ENCODE peak calls at places on chromosomes 1 and 21, in six cellular contexts. One of them, this sample, is unnamed.

GRCh38 chr1:38611661-38612211 is 247.8 kb downstream of the RRAGC start:
- DNase-seq in activated CD4-positive, alpha-beta T cell treated with anti-CD3 and anti-CD28 coated beads, Interleukin-2, amount 50 U/mL, for 1 hour: no peak
- DNase-seq in ovary: no peak
- DNase-seq in astrocyte of the spinal cord: no peak
- DNase-seq in stimulated activated CD4-positive, alpha-beta T cell treated with anti-CD3 and anti-CD28 coated beads, TNF-alpha, amount 100 ng/mL, for 48 hours: no peak
- DNase-seq in NCI-H1092 treated with DMSO at 0.1 percent for 48 hours: no peak
- DNase-seq in this sample: no peak

GRCh38 chr21:42674351-42674940 is 21.0 kb downstream of the PDE9A start:
- DNase-seq in astrocyte of the spinal cord: no peak
- DNase-seq in stimulated activated CD4-positive, alpha-beta T cell treated with anti-CD3 and anti-CD28 coated beads, TNF-alpha, amount 100 ng/mL, for 48 hours: no peak
- DNase-seq in ovary: peak
- DNase-seq in NCI-H1092 treated with DMSO at 0.1 percent for 48 hours: peak
- DNase-seq in activated CD4-positive, alpha-beta T cell treated with anti-CD3 and anti-CD28 coated beads, Interleukin-2, amount 50 U/mL, for 1 hour: no peak
- DNase-seq in this sample: no peak

GRCh38 chr1:2331200-2331544 is 60.2 kb downstream of the MORN1 start:
- DNase-seq in stimulated activated CD4-positive, alpha-beta T cell treated with anti-CD3 and anti-CD28 coated beads, TNF-alpha, amount 100 ng/mL, for 48 hours: no peak
- DNase-seq in activated CD4-positive, alpha-beta T cell treated with anti-CD3 and anti-CD28 coated beads, Interleukin-2, amount 50 U/mL, for 1 hour: no peak
- DNase-seq in ovary: no peak
- DNase-seq in astrocyte of the spinal cord: no peak
- DNase-seq in NCI-H1092 treated with DMSO at 0.1 percent for 48 hours: no peak
- DNase-seq in this sample: no peak

GRCh38 chr1:98030483-98030882 is 109.6 kb upstream of the DPYD start:
- DNase-seq in NCI-H1092 treated with DMSO at 0.1 percent for 48 hours: no peak
- DNase-seq in astrocyte of the spinal cord: peak
- DNase-seq in activated CD4-positive, alpha-beta T cell treated with anti-CD3 and anti-CD28 coated beads, Interleukin-2, amount 50 U/mL, for 1 hour: no peak
- DNase-seq in ovary: no peak
- DNase-seq in stimulated activated CD4-positive, alpha-beta T cell treated with anti-CD3 and anti-CD28 coated beads, TNF-alpha, amount 100 ng/mL, for 48 hours: no peak
- DNase-seq in this sample: no peak

GRCh38 chr1:1680031-1680911 is 12.3 kb downstream of the SLC35E2B start:
- DNase-seq in activated CD4-positive, alpha-beta T cell treated with anti-CD3 and anti-CD28 coated beads, Interleukin-2, amount 50 U/mL, for 1 hour: no peak
- DNase-seq in ovary: peak
- DNase-seq in astrocyte of the spinal cord: no peak
- DNase-seq in stimulated activated CD4-positive, alpha-beta T cell treated with anti-CD3 and anti-CD28 coated beads, TNF-alpha, amount 100 ng/mL, for 48 hours: no peak
- DNase-seq in NCI-H1092 treated with DMSO at 0.1 percent for 48 hours: no peak
- DNase-seq in this sample: no peak

GRCh38 chr1:89739013-89739843 is 81.6 kb upstream of the LRRC8D start:
- DNase-seq in stimulated activated CD4-positive, alpha-beta T cell treated with anti-CD3 and anti-CD28 coated beads, TNF-alpha, amount 100 ng/mL, for 48 hours: peak
- DNase-seq in astrocyte of the spinal cord: peak
- DNase-seq in ovary: no peak
- DNase-seq in NCI-H1092 treated with DMSO at 0.1 percent for 48 hours: no peak
- DNase-seq in activated CD4-positive, alpha-beta T cell treated with anti-CD3 and anti-CD28 coated beads, Interleukin-2, amount 50 U/mL, for 1 hour: peak
- DNase-seq in this sample: no peak

GRCh38 chr1:41662061-41662655 is 177.7 kb upstream of the EDN2 start:
- DNase-seq in stimulated activated CD4-positive, alpha-beta T cell treated with anti-CD3 and anti-CD28 coated beads, TNF-alpha, amount 100 ng/mL, for 48 hours: peak
- DNase-seq in ovary: peak
- DNase-seq in activated CD4-positive, alpha-beta T cell treated with anti-CD3 and anti-CD28 coated beads, Interleukin-2, amount 50 U/mL, for 1 hour: peak
- DNase-seq in NCI-H1092 treated with DMSO at 0.1 percent for 48 hours: peak
- DNase-seq in astrocyte of the spinal cord: peak
- DNase-seq in this sample: peak

GRCh38 chr1:19643602-19644419 is at the start of gene NBL1:
- DNase-seq in ovary: peak
- DNase-seq in NCI-H1092 treated with DMSO at 0.1 percent for 48 hours: no peak
- DNase-seq in astrocyte of the spinal cord: peak
- DNase-seq in activated CD4-positive, alpha-beta T cell treated with anti-CD3 and anti-CD28 coated beads, Interleukin-2, amount 50 U/mL, for 1 hour: peak
- DNase-seq in stimulated activated CD4-positive, alpha-beta T cell treated with anti-CD3 and anti-CD28 coated beads, TNF-alpha, amount 100 ng/mL, for 48 hours: no peak
- DNase-seq in this sample: peak

GRCh38 chr1:117096871-117097842 is 24.4 kb downstream of the TRIM45 start:
- DNase-seq in activated CD4-positive, alpha-beta T cell treated with anti-CD3 and anti-CD28 coated beads, Interleukin-2, amount 50 U/mL, for 1 hour: no peak
- DNase-seq in NCI-H1092 treated with DMSO at 0.1 percent for 48 hours: no peak
- DNase-seq in astrocyte of the spinal cord: peak
- DNase-seq in stimulated activated CD4-positive, alpha-beta T cell treated with anti-CD3 and anti-CD28 coated beads, TNF-alpha, amount 100 ng/mL, for 48 hours: no peak
- DNase-seq in ovary: no peak
- DNase-seq in this sample: no peak

GRCh38 chr1:48026275-48026674 is 29.1 kb upstream of the TRABD2B start:
- DNase-seq in astrocyte of the spinal cord: no peak
- DNase-seq in NCI-H1092 treated with DMSO at 0.1 percent for 48 hours: no peak
- DNase-seq in activated CD4-positive, alpha-beta T cell treated with anti-CD3 and anti-CD28 coated beads, Interleukin-2, amount 50 U/mL, for 1 hour: no peak
- DNase-seq in ovary: no peak
- DNase-seq in stimulated activated CD4-positive, alpha-beta T cell treated with anti-CD3 and anti-CD28 coated beads, TNF-alpha, amount 100 ng/mL, for 48 hours: no peak
- DNase-seq in this sample: no peak

GRCh38 chr1:83029916-83030315 is 969.0 kb downstream of the TTLL7 start:
- DNase-seq in NCI-H1092 treated with DMSO at 0.1 percent for 48 hours: no peak
- DNase-seq in stimulated activated CD4-positive, alpha-beta T cell treated with anti-CD3 and anti-CD28 coated beads, TNF-alpha, amount 100 ng/mL, for 48 hours: no peak
- DNase-seq in astrocyte of the spinal cord: peak
- DNase-seq in activated CD4-positive, alpha-beta T cell treated with anti-CD3 and anti-CD28 coated beads, Interleukin-2, amount 50 U/mL, for 1 hour: no peak
- DNase-seq in ovary: no peak
- DNase-seq in this sample: no peak

GRCh38 chr1:24544239-24544638 is 11.6 kb upstream of the NCMAP start:
- DNase-seq in ovary: no peak
- DNase-seq in stimulated activated CD4-positive, alpha-beta T cell treated with anti-CD3 and anti-CD28 coated beads, TNF-alpha, amount 100 ng/mL, for 48 hours: no peak
- DNase-seq in activated CD4-positive, alpha-beta T cell treated with anti-CD3 and anti-CD28 coated beads, Interleukin-2, amount 50 U/mL, for 1 hour: no peak
- DNase-seq in NCI-H1092 treated with DMSO at 0.1 percent for 48 hours: no peak
- DNase-seq in astrocyte of the spinal cord: no peak
- DNase-seq in this sample: no peak

GRCh38 chr1:87044840-87045239 is 130.4 kb downstream of the HS2ST1 start:
- DNase-seq in activated CD4-positive, alpha-beta T cell treated with anti-CD3 and anti-CD28 coated beads, Interleukin-2, amount 50 U/mL, for 1 hour: peak
- DNase-seq in NCI-H1092 treated with DMSO at 0.1 percent for 48 hours: no peak
- DNase-seq in ovary: no peak
- DNase-seq in astrocyte of the spinal cord: no peak
- DNase-seq in stimulated activated CD4-positive, alpha-beta T cell treated with anti-CD3 and anti-CD28 coated beads, TNF-alpha, amount 100 ng/mL, for 48 hours: no peak
- DNase-seq in this sample: peak

GRCh38 chr1:19222979-19223824 is 13.1 kb upstream of the UBR4 start:
- DNase-seq in ovary: no peak
- DNase-seq in astrocyte of the spinal cord: peak
- DNase-seq in activated CD4-positive, alpha-beta T cell treated with anti-CD3 and anti-CD28 coated beads, Interleukin-2, amount 50 U/mL, for 1 hour: no peak
- DNase-seq in NCI-H1092 treated with DMSO at 0.1 percent for 48 hours: no peak
- DNase-seq in stimulated activated CD4-positive, alpha-beta T cell treated with anti-CD3 and anti-CD28 coated beads, TNF-alpha, amount 100 ng/mL, for 48 hours: no peak
- DNase-seq in this sample: no peak

GRCh38 chr1:199612976-199613774 is 414.3 kb upstream of the NR5A2 start:
- DNase-seq in activated CD4-positive, alpha-beta T cell treated with anti-CD3 and anti-CD28 coated beads, Interleukin-2, amount 50 U/mL, for 1 hour: no peak
- DNase-seq in astrocyte of the spinal cord: peak
- DNase-seq in NCI-H1092 treated with DMSO at 0.1 percent for 48 hours: no peak
- DNase-seq in stimulated activated CD4-positive, alpha-beta T cell treated with anti-CD3 and anti-CD28 coated beads, TNF-alpha, amount 100 ng/mL, for 48 hours: no peak
- DNase-seq in ovary: no peak
- DNase-seq in this sample: no peak

GRCh38 chr1:218345673-218346390 is 696 bp downstream of the TGFB2 start:
- DNase-seq in NCI-H1092 treated with DMSO at 0.1 percent for 48 hours: peak
- DNase-seq in astrocyte of the spinal cord: peak
- DNase-seq in stimulated activated CD4-positive, alpha-beta T cell treated with anti-CD3 and anti-CD28 coated beads, TNF-alpha, amount 100 ng/mL, for 48 hours: no peak
- DNase-seq in ovary: peak
- DNase-seq in activated CD4-positive, alpha-beta T cell treated with anti-CD3 and anti-CD28 coated beads, Interleukin-2, amount 50 U/mL, for 1 hour: peak
- DNase-seq in this sample: no peak

GRCh38 chr1:86648255-86648654 is 56.1 kb upstream of the SH3GLB1 start:
- DNase-seq in NCI-H1092 treated with DMSO at 0.1 percent for 48 hours: no peak
- DNase-seq in ovary: no peak
- DNase-seq in activated CD4-positive, alpha-beta T cell treated with anti-CD3 and anti-CD28 coated beads, Interleukin-2, amount 50 U/mL, for 1 hour: no peak
- DNase-seq in astrocyte of the spinal cord: peak
- DNase-seq in stimulated activated CD4-positive, alpha-beta T cell treated with anti-CD3 and anti-CD28 coated beads, TNF-alpha, amount 100 ng/mL, for 48 hours: no peak
- DNase-seq in this sample: no peak

GRCh38 chr1:53022179-53022578 is 39.8 kb upstream of the PODN start:
- DNase-seq in ovary: no peak
- DNase-seq in stimulated activated CD4-positive, alpha-beta T cell treated with anti-CD3 and anti-CD28 coated beads, TNF-alpha, amount 100 ng/mL, for 48 hours: no peak
- DNase-seq in astrocyte of the spinal cord: no peak
- DNase-seq in activated CD4-positive, alpha-beta T cell treated with anti-CD3 and anti-CD28 coated beads, Interleukin-2, amount 50 U/mL, for 1 hour: no peak
- DNase-seq in NCI-H1092 treated with DMSO at 0.1 percent for 48 hours: no peak
- DNase-seq in this sample: no peak

This sample was measured in CD4-positive, CD25-positive, alpha-beta regulatory T cell.